ENCODE peak calls at places on chromosomes 13 and 19, in six cellular contexts. L is right lobe of liver; C is pancreas; S is CD4-positive, alpha-beta T cell; A is H9; I is kidney. Q is an unnamed sample.

GRCh38 chr13:20623000-20623399 is 56.0 kb downstream of the IFT88 start:
- DNase-seq in C (no peak), S (no peak), A (no peak), L (no peak), I (no peak), Q (no peak)

GRCh38 chr13:109900320-109900719 is 113.9 kb upstream of the IRS2 start:
- DNase-seq in S (no peak), L (no peak), I (no peak), C (no peak), A (no peak), Q (no peak)

GRCh38 chr13:112893570-112894422 is 75.2 kb upstream of the MCF2L start:
- DNase-seq in C (peak), A (peak), S (no peak), I (peak), L (peak), Q (no peak)

GRCh38 chr13:103386341-103386740 is 320.1 kb upstream of the SLC10A2 start:
- DNase-seq in I (no peak), A (no peak), L (no peak), C (no peak), S (no peak), Q (no peak)

GRCh38 chr13:68996671-68997030 is 1111.0 kb upstream of the ATXN8OS start:
- DNase-seq in A (no peak), I (no peak), S (no peak), C (no peak), L (no peak), Q (no peak)

GRCh38 chr13:53013113-53013512 is 15.5 kb upstream of the OLFM4 start:
- DNase-seq in L (no peak), A (no peak), S (no peak), C (no peak), I (no peak), Q (no peak)

GRCh38 chr19:29260477-29261317 is 47.7 kb upstream of the UQCRFS1 start:
- DNase-seq in A (peak), L (no peak), I (no peak), S (no peak), C (no peak), Q (no peak)

GRCh38 chr19:15245370-15246197 is 13.3 kb upstream of the EPHX3 start:
- DNase-seq in C (no peak), L (no peak), S (no peak), A (no peak), I (peak), Q (no peak)

GRCh38 chr13:21034602-21035190 is 26.7 kb downstream of the LATS2 start:
- DNase-seq in A (peak), S (no peak), I (no peak), L (no peak), C (no peak), Q (no peak)

GRCh38 chr13:32617112-32617511 is 30.9 kb downstream of the PDS5B start:
- DNase-seq in C (no peak), S (no peak), L (no peak), A (no peak), I (no peak), Q (no peak)

GRCh38 chr13:65856464-65856863 is 1373.7 kb downstream of the PCDH9 start:
- DNase-seq in C (no peak), I (no peak), L (no peak), A (no peak), S (no peak), Q (no peak)

GRCh38 chr13:106038752-106039151 is 496.7 kb downstream of the EFNB2 start:
- DNase-seq in I (no peak), L (no peak), S (no peak), C (no peak), A (no peak), Q (no peak)
- H3K27ac ChIP-seq in I (no peak), L (no peak), S (no peak), C (no peak), A (no peak), Q (no peak)

DNA sequence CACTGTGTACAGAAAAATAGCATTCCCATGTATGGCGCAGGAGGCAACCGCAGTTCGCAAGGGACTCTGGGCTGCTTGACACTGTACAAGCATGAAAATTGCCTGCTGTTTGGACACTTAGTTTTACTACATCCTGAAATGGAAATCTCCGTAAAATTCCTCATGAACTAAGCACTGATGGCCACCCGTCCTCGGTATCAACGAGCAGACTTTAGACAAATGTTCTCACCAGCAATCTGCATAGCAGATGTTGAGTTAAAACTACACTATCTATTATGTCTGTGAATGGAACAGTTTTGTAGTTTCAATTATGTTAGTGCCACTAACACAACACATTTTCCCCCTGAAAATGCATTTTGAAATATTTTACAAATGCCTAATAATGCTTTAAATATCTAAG is 294.7 kb downstream of the DCLK1 start:
- DNase-seq in A (no peak), C (no peak), I (no peak), S (no peak), L (no peak), Q (no peak)
- TF ChIP-seq CTCF in A (no peak), C (no peak), I (no peak), S (no peak), L (no peak), Q (no peak)

GRCh38 chr13:79427265-79427664 is 21.2 kb upstream of the RBM26 start:
- DNase-seq in S (no peak), A (no peak), C (no peak), I (no peak), L (no peak), Q (no peak)
- H3K27ac ChIP-seq in S (no peak), A (no peak), C (no peak), I (no peak), L (no peak), Q (no peak)

GRCh38 chr19:12052057-12052570 is 647 bp downstream of the ZNF878 start:
- DNase-seq in A (no peak), S (no peak), I (no peak), C (no peak), L (no peak), Q (no peak)

GRCh38 chr19:12047868-12048267 is 4.9 kb downstream of the ZNF878 start:
- DNase-seq in I (no peak), L (no peak), S (no peak), C (no peak), A (no peak), Q (no peak)

GRCh38 chr19:12055784-12056183 is 3.0 kb upstream of the ZNF878 start:
- DNase-seq in A (no peak), L (no peak), C (no peak), S (no peak), I (no peak), Q (no peak)

DNA sequence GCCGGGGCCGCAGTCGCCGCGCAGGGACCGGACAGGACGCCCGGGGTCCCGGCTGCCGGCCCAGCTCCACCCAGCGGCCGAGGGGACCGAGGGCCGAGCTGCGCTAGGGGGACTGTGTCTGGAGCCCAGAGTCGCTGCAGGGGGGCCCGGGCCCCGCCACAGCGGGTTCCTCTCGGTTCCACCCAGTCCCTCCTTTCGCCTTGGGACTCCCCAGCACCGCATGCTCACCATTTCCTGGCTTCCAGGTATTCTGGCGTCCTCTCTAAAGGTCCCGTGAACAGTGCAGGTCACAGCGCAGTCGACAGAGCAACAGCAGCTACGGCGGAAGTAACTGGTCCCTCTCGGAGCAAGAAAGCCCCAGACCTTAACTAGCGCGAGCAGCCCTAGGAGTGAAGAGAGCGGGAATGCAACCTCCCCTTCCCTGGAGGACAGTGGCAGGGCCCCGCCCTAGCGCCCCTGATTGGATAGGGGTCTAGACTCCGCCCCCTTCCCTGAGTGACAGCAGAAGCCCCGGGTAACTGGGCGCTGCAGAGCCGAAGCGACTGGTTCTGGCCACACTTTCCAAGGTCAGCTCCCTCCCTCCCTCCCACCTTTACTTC is at the start of gene ZNF878:
- DNase-seq in I (peak), C (peak), A (peak), S (peak), L (peak), Q (peak)
- TF ChIP-seq CTCF in I (peak), C (no peak), A (peak), S (no peak), L (no peak), Q (no peak)

GRCh38 chr19:52200044-52200443 is 10.2 kb downstream of the PPP2R1A start:
- DNase-seq in A (no peak), S (no peak), I (no peak), C (no peak), L (no peak), Q (no peak)
- H3K27ac ChIP-seq in A (no peak), S (no peak), I (peak), C (no peak), L (no peak), Q (peak)